ENCODE peak calls at places on chromosome 18, in four cellular contexts. One of them, this sample, is unnamed.

GRCh38 chr18:9570255-9570654 is 44.1 kb downstream of the PPP4R1 start:
- DNase-seq in GM12878: no peak
- DNase-seq in K562: no peak
- DNase-seq in HepG2: no peak
- DNase-seq in this sample: no peak

GRCh38 chr18:13271512-13271911 is 53.0 kb downstream of the LDLRAD4 start:
- DNase-seq in GM12878: no peak
- DNase-seq in K562: no peak
- DNase-seq in HepG2: peak
- DNase-seq in this sample: no peak

GRCh38 chr18:4751523-4751922 is 296.4 kb upstream of the DLGAP1 start:
- DNase-seq in GM12878: no peak
- DNase-seq in K562: no peak
- DNase-seq in HepG2: no peak
- DNase-seq in this sample: no peak

GRCh38 chr18:3157086-3157485 is 62.7 kb downstream of the MYOM1 start:
- DNase-seq in GM12878: no peak
- DNase-seq in K562: no peak
- DNase-seq in HepG2: no peak
- DNase-seq in this sample: no peak

GRCh38 chr18:64127172-64127571 is 21.7 kb downstream of the LINC00305 start:
- DNase-seq in GM12878: peak
- DNase-seq in K562: no peak
- DNase-seq in HepG2: no peak
- DNase-seq in this sample: no peak

GRCh38 chr18:43277164-43277600 is at the start of gene SYT4:
- DNase-seq in GM12878: no peak
- DNase-seq in K562: no peak
- DNase-seq in HepG2: peak
- DNase-seq in this sample: peak

GRCh38 chr18:21389283-21389682 is 147.3 kb downstream of the GREB1L start:
- DNase-seq in GM12878: no peak
- DNase-seq in K562: no peak
- DNase-seq in HepG2: no peak
- DNase-seq in this sample: no peak

GRCh38 chr18:79600141-79600540 is 79.5 kb upstream of the CTDP1 start:
- DNase-seq in GM12878: no peak
- DNase-seq in K562: no peak
- DNase-seq in HepG2: no peak
- DNase-seq in this sample: no peak

GRCh38 chr18:45670281-45670962 is 53.6 kb upstream of the SLC14A1 start:
- DNase-seq in GM12878: no peak
- DNase-seq in K562: peak
- DNase-seq in HepG2: no peak
- DNase-seq in this sample: no peak

GRCh38 chr18:21489919-21490495 is 110.5 kb downstream of the ESCO1 start:
- DNase-seq in GM12878: no peak
- DNase-seq in K562: peak
- DNase-seq in HepG2: no peak
- DNase-seq in this sample: no peak

GRCh38 chr18:35080058-35080457 is 38.8 kb downstream of the MAPRE2 start:
- DNase-seq in GM12878: no peak
- DNase-seq in K562: no peak
- DNase-seq in HepG2: no peak
- DNase-seq in this sample: no peak

GRCh38 chr18:79952457-79952995 is 1.1 kb upstream of the SLC66A2 start:
- DNase-seq in GM12878: no peak
- DNase-seq in K562: no peak
- DNase-seq in HepG2: no peak
- DNase-seq in this sample: no peak

GRCh38 chr18:37396981-37397720 is 168.4 kb downstream of the CELF4 start:
- DNase-seq in GM12878: no peak
- DNase-seq in K562: no peak
- DNase-seq in HepG2: no peak
- DNase-seq in this sample: no peak

GRCh38 chr18:74499633-74500032 is 3.5 kb downstream of the CNDP2 start:
- DNase-seq in GM12878: peak
- DNase-seq in K562: peak
- DNase-seq in HepG2: no peak
- DNase-seq in this sample: peak

GRCh38 chr18:37398248-37398920 is 167.2 kb downstream of the CELF4 start:
- DNase-seq in GM12878: no peak
- DNase-seq in K562: no peak
- DNase-seq in HepG2: no peak
- DNase-seq in this sample: no peak

GRCh38 chr18:34697233-34697632 is 12.9 kb upstream of the DTNA start:
- DNase-seq in GM12878: no peak
- DNase-seq in K562: no peak
- DNase-seq in HepG2: peak
- DNase-seq in this sample: no peak

GRCh38 chr18:10681581-10682367 is 155.9 kb downstream of the NAPG start:
- DNase-seq in GM12878: no peak
- DNase-seq in K562: no peak
- DNase-seq in HepG2: no peak
- DNase-seq in this sample: no peak

GRCh38 chr18:26574958-26575864 is 26.9 kb upstream of the KCTD1 start:
- DNase-seq in GM12878: no peak
- DNase-seq in K562: no peak
- DNase-seq in HepG2: peak
- DNase-seq in this sample: peak

GRCh38 chr18:54671291-54671881 is 80.3 kb downstream of the DYNAP start:
- DNase-seq in GM12878: no peak
- DNase-seq in K562: peak
- DNase-seq in HepG2: peak
- DNase-seq in this sample: no peak

GRCh38 chr18:65762556-65762955 is 11.7 kb downstream of the CDH7 start:
- DNase-seq in GM12878: no peak
- DNase-seq in K562: no peak
- DNase-seq in HepG2: no peak
- DNase-seq in this sample: no peak

GRCh38 chr18:48826806-48827205 is 124.0 kb downstream of the SMAD7 start:
- DNase-seq in GM12878: no peak
- DNase-seq in K562: no peak
- DNase-seq in HepG2: no peak
- DNase-seq in this sample: peak

GRCh38 chr18:45050712-45051639 is 370.3 kb downstream of the SETBP1 start:
- DNase-seq in GM12878: no peak
- DNase-seq in K562: no peak
- DNase-seq in HepG2: no peak
- DNase-seq in this sample: no peak

GRCh38 chr18:79400091-79400590 is 4.4 kb downstream of the NFATC1 start:
- DNase-seq in GM12878: no peak
- DNase-seq in K562: peak
- DNase-seq in HepG2: no peak
- DNase-seq in this sample: peak

GRCh38 chr18:35131387-35132283 is 90.4 kb downstream of the MAPRE2 start:
- DNase-seq in GM12878: no peak
- DNase-seq in K562: no peak
- DNase-seq in HepG2: no peak
- DNase-seq in this sample: no peak

GRCh38 chr18:22564036-22564435 is 146.3 kb upstream of the CTAGE1 start:
- DNase-seq in GM12878: no peak
- DNase-seq in K562: no peak
- DNase-seq in HepG2: no peak
- DNase-seq in this sample: no peak

GRCh38 chr18:78768655-78769501 is 210.7 kb upstream of the SALL3 start:
- DNase-seq in GM12878: no peak
- DNase-seq in K562: no peak
- DNase-seq in HepG2: no peak
- DNase-seq in this sample: no peak

GRCh38 chr18:45728341-45729010 is 4.5 kb downstream of the SLC14A1 start:
- DNase-seq in GM12878: no peak
- DNase-seq in K562: no peak
- DNase-seq in HepG2: no peak
- DNase-seq in this sample: no peak

GRCh38 chr18:79059456-79059855 is 9.7 kb upstream of the ATP9B start:
- DNase-seq in GM12878: no peak
- DNase-seq in K562: no peak
- DNase-seq in HepG2: no peak
- DNase-seq in this sample: no peak

GRCh38 chr18:48009116-48009825 is 78.8 kb upstream of the SMAD2 start:
- DNase-seq in GM12878: no peak
- DNase-seq in K562: no peak
- DNase-seq in HepG2: no peak
- DNase-seq in this sample: peak

GRCh38 chr18:60350975-60351374 is 21.6 kb downstream of the MC4R start:
- DNase-seq in GM12878: no peak
- DNase-seq in K562: no peak
- DNase-seq in HepG2: no peak
- DNase-seq in this sample: no peak
- TF ChIP-seq TCF7 in GM12878: no peak
- TF ChIP-seq TCF7 in K562: no peak
- TF ChIP-seq TCF7 in HepG2: no peak
- TF ChIP-seq TCF7 in this sample: no peak

DNA sequence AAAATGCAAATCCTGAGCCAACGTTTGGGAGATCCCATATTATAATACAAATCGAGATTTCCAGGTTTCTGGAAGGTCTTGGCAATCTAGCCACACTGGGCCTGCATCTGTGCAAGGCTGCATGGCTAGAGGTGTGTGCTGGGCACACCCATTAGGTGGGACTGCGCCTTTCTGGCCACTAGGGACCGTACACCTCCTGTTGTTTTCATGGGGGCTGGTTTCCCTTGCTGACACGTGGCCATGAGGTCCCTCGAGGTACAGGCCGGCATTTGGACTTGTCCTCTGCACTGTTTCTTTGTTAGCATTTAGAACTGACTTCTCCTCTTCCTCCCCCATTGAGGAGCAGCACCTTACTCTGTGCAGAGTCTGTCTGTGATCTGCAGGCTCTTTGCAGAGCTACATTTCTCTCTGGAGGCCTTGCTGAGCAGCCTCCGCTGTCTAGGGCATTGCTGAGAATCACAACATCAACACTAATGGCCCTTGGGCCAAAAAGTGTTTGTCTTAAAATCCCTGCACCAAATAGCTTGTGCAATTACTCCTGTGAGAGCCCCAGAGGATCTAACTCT is 131.2 kb downstream of the NEDD4L start:
- DNase-seq in GM12878: no peak
- DNase-seq in K562: peak
- DNase-seq in HepG2: no peak
- DNase-seq in this sample: no peak
- TF ChIP-seq USF2 in GM12878: no peak
- TF ChIP-seq USF2 in K562: no peak
- TF ChIP-seq USF2 in HepG2: no peak
- TF ChIP-seq USF2 in this sample: no peak

GRCh38 chr18:56030060-56030459 is 442.1 kb upstream of the TCF4 start:
- DNase-seq in GM12878: no peak
- DNase-seq in K562: no peak
- DNase-seq in HepG2: no peak
- DNase-seq in this sample: no peak
- TF ChIP-seq TCF7 in GM12878: no peak
- TF ChIP-seq TCF7 in K562: no peak
- TF ChIP-seq TCF7 in HepG2: no peak
- TF ChIP-seq TCF7 in this sample: no peak

GRCh38 chr18:28284132-28284531 is 107.2 kb upstream of the CDH2 start:
- DNase-seq in GM12878: no peak
- DNase-seq in K562: no peak
- DNase-seq in HepG2: no peak
- DNase-seq in this sample: no peak
- TF ChIP-seq USF2 in GM12878: no peak
- TF ChIP-seq USF2 in K562: no peak
- TF ChIP-seq USF2 in HepG2: no peak
- TF ChIP-seq USF2 in this sample: no peak

DNA sequence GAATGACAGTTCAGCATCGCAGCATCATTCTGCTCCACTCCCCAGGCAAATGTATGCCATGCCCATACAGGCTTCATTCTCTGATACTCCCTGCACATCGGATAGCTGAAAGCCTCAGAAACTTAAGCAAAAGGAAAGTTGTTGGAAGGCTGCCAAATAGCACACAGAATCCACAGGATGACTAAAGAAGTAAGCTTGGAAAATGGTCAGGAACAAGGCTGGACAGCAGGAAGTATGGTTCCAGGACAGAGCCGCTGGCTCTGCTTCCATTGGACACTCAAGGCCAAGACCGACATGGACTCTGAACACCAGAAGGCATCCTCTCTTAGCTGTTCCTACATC is 256.5 kb downstream of the CDH20 start:
- DNase-seq in GM12878: no peak
- DNase-seq in K562: no peak
- DNase-seq in HepG2: no peak
- DNase-seq in this sample: no peak
- TF ChIP-seq TCF7 in GM12878: no peak
- TF ChIP-seq TCF7 in K562: no peak
- TF ChIP-seq TCF7 in HepG2: no peak
- TF ChIP-seq TCF7 in this sample: no peak

GRCh38 chr18:29873211-29873610 is 1169.3 kb downstream of the DSC3 start:
- DNase-seq in GM12878: no peak
- DNase-seq in K562: no peak
- DNase-seq in HepG2: no peak
- DNase-seq in this sample: no peak

GRCh38 chr18:29879763-29880162 is 1162.8 kb downstream of the DSC3 start:
- DNase-seq in GM12878: no peak
- DNase-seq in K562: no peak
- DNase-seq in HepG2: no peak
- DNase-seq in this sample: peak

GRCh38 chr18:29874519-29875098 is 1167.9 kb downstream of the DSC3 start:
- DNase-seq in GM12878: no peak
- DNase-seq in K562: peak
- DNase-seq in HepG2: peak
- DNase-seq in this sample: peak
- TF ChIP-seq USF2 in GM12878: no peak
- TF ChIP-seq USF2 in K562: no peak
- TF ChIP-seq USF2 in HepG2: no peak
- TF ChIP-seq USF2 in this sample: no peak

GRCh38 chr18:25056456-25056855 is 295.5 kb downstream of the ZNF521 start:
- DNase-seq in GM12878: no peak
- DNase-seq in K562: no peak
- DNase-seq in HepG2: no peak
- DNase-seq in this sample: no peak

GRCh38 chr18:25052426-25052825 is 299.5 kb downstream of the ZNF521 start:
- DNase-seq in GM12878: no peak
- DNase-seq in K562: no peak
- DNase-seq in HepG2: no peak
- DNase-seq in this sample: no peak

GRCh38 chr18:25057491-25058050 is 294.4 kb downstream of the ZNF521 start:
- DNase-seq in GM12878: no peak
- DNase-seq in K562: no peak
- DNase-seq in HepG2: no peak
- DNase-seq in this sample: no peak

GRCh38 chr18:25053484-25053883 is 298.5 kb downstream of the ZNF521 start:
- DNase-seq in GM12878: no peak
- DNase-seq in K562: no peak
- DNase-seq in HepG2: no peak
- DNase-seq in this sample: no peak

GRCh38 chr18:25055076-25055475 is 296.9 kb downstream of the ZNF521 start:
- DNase-seq in GM12878: no peak
- DNase-seq in K562: no peak
- DNase-seq in HepG2: no peak
- DNase-seq in this sample: no peak
- TF ChIP-seq TCF7 in GM12878: no peak
- TF ChIP-seq TCF7 in K562: no peak
- TF ChIP-seq TCF7 in HepG2: no peak
- TF ChIP-seq TCF7 in this sample: no peak

This sample was measured in WTC11.